ENCODE peak calls at places on chromosomes 1 and 21, in seven cellular contexts. O is A549, W is neural progenitor cell, A is fibroblast of mammary gland, R is fibroblast of the aortic adventitia, H is cardiac fibroblast, V is fibroblast of pulmonary artery. I is an unnamed sample.
A peak's percentile ranks its signal among the peaks of the same experiment; 100 is the strongest.

GRCh38 chr1:156807627-156808026 is 9.0 kb downstream of the SH2D2A start:
- DNase-seq in O (no peak), W (no peak), A (no peak), R (no peak), H (no peak), V (no peak), I (no peak)

GRCh38 chr1:209839875-209840491 is 12.2 kb downstream of the UTP25 start:
- DNase-seq in O (peak; percentile 77), W (no peak), A (peak; percentile 95), R (peak; percentile 97), H (peak; percentile 98), V (peak; percentile 96), I (peak; percentile 92)

GRCh38 chr1:15282038-15282437 is 35.0 kb downstream of the FHAD1 start:
- DNase-seq in O (no peak), W (no peak), A (no peak), R (no peak), H (no peak), V (no peak), I (no peak)

GRCh38 chr1:15213333-15213732 is 33.7 kb upstream of the FHAD1 start:
- DNase-seq in O (no peak), W (peak; percentile 75), A (peak; percentile 40), R (peak; percentile 27), H (no peak), V (peak; percentile 41), I (peak; percentile 38)

GRCh38 chr1:64848136-64848535 is 103.3 kb downstream of the RAVER2 start:
- DNase-seq in O (no peak), W (no peak), A (no peak), R (no peak), H (no peak), V (no peak), I (no peak)

GRCh38 chr1:51627672-51628071 is 10.8 kb downstream of the OSBPL9 start:
- DNase-seq in O (peak; percentile 47), W (peak; percentile 49), A (peak; percentile 72), R (peak; percentile 80), H (peak; percentile 79), V (peak; percentile 78), I (peak; percentile 55)

GRCh38 chr1:236281286-236282158 is at the start of gene ERO1B:
- DNase-seq in O (peak; percentile 94), W (peak; percentile 100), A (peak; percentile 90), R (peak; percentile 88), H (peak; percentile 92), V (peak; percentile 93), I (peak; percentile 93)

GRCh38 chr1:2561898-2562895 is 6.0 kb downstream of the TNFRSF14 start:
- DNase-seq in O (no peak), W (peak; percentile 33), A (no peak), R (no peak), H (no peak), V (no peak), I (no peak)

GRCh38 chr21:17651526-17651925 is 38.8 kb upstream of the BTG3 start:
- DNase-seq in O (no peak), W (no peak), A (no peak), R (no peak), H (no peak), V (no peak), I (no peak)

GRCh38 chr1:55378582-55378981 is 163.4 kb upstream of the USP24 start:
- DNase-seq in O (peak; percentile 48), W (peak; percentile 77), A (peak; percentile 61), R (peak; percentile 47), H (peak; percentile 62), V (peak; percentile 61), I (peak; percentile 30)
- TF ChIP-seq CTCF in O (peak; percentile 16), W (peak; percentile 81), A (peak; percentile 84), R (peak; percentile 55), H (peak; percentile 76), V (peak; percentile 72), I (peak; percentile 61)

GRCh38 chr1:35530946-35531345 is 26.3 kb downstream of the KIAA0319L start:
- DNase-seq in O (no peak), W (no peak), A (no peak), R (no peak), H (no peak), V (no peak), I (no peak)
- H3K4me3 ChIP-seq in O (no peak overlapping the region), W (no peak overlapping the region), A (no peak overlapping the region), R (no peak overlapping the region), H (no peak overlapping the region), V (no peak overlapping the region), I (no peak overlapping the region)

GRCh38 chr1:42145726-42146125 is 7.5 kb upstream of the GUCA2B start:
- DNase-seq in O (no peak), W (no peak), A (no peak), R (no peak), H (no peak), V (no peak), I (no peak)

GRCh38 chr1:42150626-42151025 is 2.6 kb upstream of the GUCA2B start:
- DNase-seq in O (no peak), W (no peak), A (no peak), R (no peak), H (no peak), V (no peak), I (no peak)

GRCh38 chr1:42146916-42147320 is 6.3 kb upstream of the GUCA2B start:
- DNase-seq in O (peak; percentile 60), W (peak; percentile 78), A (peak; percentile 48), R (peak; percentile 55), H (peak; percentile 67), V (peak; percentile 67), I (peak; percentile 43)

GRCh38 chr1:42146127-42146915 is 6.9 kb upstream of the GUCA2B start:
- DNase-seq in O (no peak), W (no peak), A (no peak), R (no peak), H (no peak), V (no peak), I (peak; percentile 4)

GRCh38 chr1:42148166-42148565 is 5.0 kb upstream of the GUCA2B start:
- DNase-seq in O (no peak), W (no peak), A (no peak), R (no peak), H (no peak), V (no peak), I (no peak)
- TF ChIP-seq CTCF in O (no peak), W (no peak), A (no peak), R (no peak), H (no peak), V (no peak), I (no peak)

GRCh38 chr1:84963021-84963420 is 33.9 kb downstream of the MCOLN2 start:
- DNase-seq in O (no peak), W (no peak), A (no peak), R (no peak), H (no peak), V (no peak), I (no peak)

GRCh38 chr1:84959294-84959693 is 37.6 kb downstream of the MCOLN2 start:
- DNase-seq in O (no peak), W (no peak), A (no peak), R (peak; percentile 48), H (peak; percentile 10), V (peak; percentile 22), I (no peak)

GRCh38 chr1:84957956-84958355 is 39.0 kb downstream of the MCOLN2 start:
- DNase-seq in O (no peak), W (no peak), A (peak; percentile 14), R (no peak), H (peak; percentile 9), V (peak; percentile 16), I (no peak)

GRCh38 chr1:84960371-84960770 is 36.5 kb downstream of the MCOLN2 start:
- DNase-seq in O (no peak), W (no peak), A (peak; percentile 46), R (peak; percentile 91), H (peak; percentile 74), V (peak; percentile 94), I (peak; percentile 72)

GRCh38 chr1:84961316-84961715 is 35.6 kb downstream of the MCOLN2 start:
- DNase-seq in O (no peak), W (no peak), A (no peak), R (peak; percentile 58), H (peak; percentile 11), V (peak; percentile 65), I (no peak)
- H3K4me3 ChIP-seq in O (no peak overlapping the region), W (no peak overlapping the region), A (no peak overlapping the region), R (no peak overlapping the region), H (no peak overlapping the region), V (no peak overlapping the region), I (no peak overlapping the region)